ENCODE peak calls at places on chromosomes 6 and 20, in ten cellular contexts. M is uterus, D is AG04450, J is GM23248, X is IMR-90, B is OCI-LY7, P is hepatocyte, Y is thoracic aorta, R is lower lobe of right lung, O is endodermal cell. F is an unnamed sample. For H3K9me3, the result is how much of the 10 kb centered on the place peaks cover.

GRCh38 chr20:36460648-36461599 is 80.4 kb upstream of the MYL9 start:
- DNase-seq in X (peak), O (peak), R (peak), M (peak), J (peak), D (peak), Y (peak), P (peak), B (peak), F (peak)

GRCh38 chr6:63816979-63817436 is 181.4 kb downstream of the PHF3 start:
- DNase-seq in D (no peak), J (peak), Y (no peak), R (no peak), P (peak), M (no peak), B (peak), O (peak), X (peak), F (no peak)

GRCh38 chr6:150334790-150335783 is 33.7 kb upstream of the IYD start:
- DNase-seq in X (peak), P (peak), M (peak), R (no peak), B (peak), D (peak), Y (no peak), O (peak), J (peak), F (peak)

GRCh38 chr6:17965397-17965796 is 22.0 kb downstream of the KIF13A start:
- DNase-seq in B (no peak), M (no peak), D (no peak), Y (no peak), O (no peak), P (no peak), X (peak), R (no peak), J (peak), F (no peak)

GRCh38 chr6:2877960-2878359 is 25.1 kb downstream of the SERPINB9 start:
- DNase-seq in D (no peak), Y (no peak), J (no peak), R (no peak), X (no peak), B (no peak), M (no peak), O (peak), P (no peak), F (no peak)

GRCh38 chr20:57170343-57170742 is 96.1 kb downstream of the BMP7 start:
- DNase-seq in Y (no peak), O (no peak), D (no peak), J (no peak), P (no peak), R (no peak), X (no peak), B (no peak), M (no peak), F (no peak)

GRCh38 chr6:1554241-1554880 is 55.4 kb upstream of the FOXC1 start:
- DNase-seq in Y (no peak), X (no peak), O (no peak), R (no peak), J (peak), B (no peak), M (no peak), D (no peak), P (no peak), F (no peak)

GRCh38 chr6:41730531-41731436 is 4.6 kb downstream of the TFEB start:
- DNase-seq in Y (no peak), P (no peak), B (no peak), J (peak), O (no peak), D (no peak), M (no peak), X (no peak), R (peak), F (no peak)

GRCh38 chr20:37095108-37095608 is 639 bp downstream of the RBL1 start:
- DNase-seq in B (peak), P (peak), J (peak), O (no peak), D (no peak), X (no peak), Y (no peak), M (no peak), R (no peak), F (peak)

GRCh38 chr6:16286151-16286522 is 47.8 kb downstream of the GMPR start:
- DNase-seq in J (peak), X (peak), Y (no peak), P (peak), M (peak), B (peak), D (no peak), R (no peak), O (peak), F (peak)

GRCh38 chr6:11822346-11822745 is 43.7 kb upstream of the ADTRP start:
- DNase-seq in R (no peak), B (no peak), D (no peak), Y (no peak), O (no peak), X (no peak), M (no peak), P (no peak), J (no peak), F (no peak)

GRCh38 chr6:112253505-112253841 is 894 bp downstream of the LAMA4 start:
- DNase-seq in P (no peak), R (no peak), B (no peak), D (no peak), Y (no peak), X (no peak), J (peak), O (peak), M (no peak), F (no peak)

GRCh38 chr6:16038938-16039337 is 89.9 kb upstream of the MYLIP start:
- DNase-seq in X (no peak), B (no peak), Y (no peak), P (no peak), D (no peak), M (no peak), R (no peak), O (no peak), J (no peak), F (no peak)

GRCh38 chr20:12927489-12927888 is 81.3 kb upstream of the SPTLC3 start:
- DNase-seq in O (no peak), R (no peak), J (peak), P (no peak), B (no peak), M (no peak), X (peak), Y (no peak), D (no peak), F (no peak)

GRCh38 chr20:47502801-47503239 is 1.1 kb downstream of the NCOA3 start:
- DNase-seq in D (no peak), O (no peak), B (peak), X (peak), M (no peak), Y (no peak), R (no peak), P (peak), J (peak), F (no peak)

GRCh38 chr20:54276577-54277169 is 68.8 kb downstream of the PFDN4 start:
- DNase-seq in R (no peak), O (no peak), D (no peak), J (no peak), Y (no peak), M (no peak), P (no peak), X (no peak), B (no peak), F (no peak)

GRCh38 chr6:147390909-147391536 is 117.5 kb upstream of the SAMD5 start:
- DNase-seq in M (no peak), J (peak), P (peak), X (peak), Y (no peak), D (no peak), O (no peak), R (no peak), B (peak), F (no peak)

GRCh38 chr6:26207248-26207801 is 120.1 kb downstream of the HFE start:
- DNase-seq in R (no peak), Y (no peak), D (no peak), X (no peak), J (no peak), O (no peak), M (no peak), B (peak), P (no peak), F (no peak)

GRCh38 chr20:38387953-38388352 is 41.7 kb downstream of the LBP start:
- DNase-seq in R (no peak), Y (no peak), D (no peak), J (no peak), B (peak), O (no peak), M (no peak), X (no peak), P (no peak), F (no peak)

DNA sequence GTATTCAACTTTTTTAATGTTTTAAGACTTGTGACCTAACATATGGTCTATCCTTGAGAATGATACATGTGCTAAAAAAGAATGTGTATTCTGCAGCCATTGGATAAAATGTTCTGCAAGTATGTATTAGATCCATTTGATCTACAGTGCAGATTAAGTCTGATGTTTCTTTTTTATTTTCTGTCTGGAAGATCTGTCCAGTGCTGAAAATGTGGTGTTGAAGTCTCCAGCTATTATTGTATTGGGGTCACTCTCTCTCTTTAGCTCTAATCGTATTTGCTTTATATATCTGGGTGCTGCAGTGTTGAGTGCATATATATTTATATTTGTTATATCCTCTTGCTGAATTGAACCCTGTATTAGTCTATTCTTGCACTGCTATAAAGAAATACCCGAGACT is 44.2 kb upstream of the TRIM39 start:
- DNase-seq in Y (no peak), J (no peak), R (no peak), X (no peak), O (no peak), P (no peak), D (no peak), M (no peak), B (no peak), F (no peak)
- H3K9me3 ChIP-seq in Y (half or more), J (under half), R (half or more), X (under half), O (half or more), P (half or more), D (under half), M (under half), B (half or more), F (half or more)

DNA sequence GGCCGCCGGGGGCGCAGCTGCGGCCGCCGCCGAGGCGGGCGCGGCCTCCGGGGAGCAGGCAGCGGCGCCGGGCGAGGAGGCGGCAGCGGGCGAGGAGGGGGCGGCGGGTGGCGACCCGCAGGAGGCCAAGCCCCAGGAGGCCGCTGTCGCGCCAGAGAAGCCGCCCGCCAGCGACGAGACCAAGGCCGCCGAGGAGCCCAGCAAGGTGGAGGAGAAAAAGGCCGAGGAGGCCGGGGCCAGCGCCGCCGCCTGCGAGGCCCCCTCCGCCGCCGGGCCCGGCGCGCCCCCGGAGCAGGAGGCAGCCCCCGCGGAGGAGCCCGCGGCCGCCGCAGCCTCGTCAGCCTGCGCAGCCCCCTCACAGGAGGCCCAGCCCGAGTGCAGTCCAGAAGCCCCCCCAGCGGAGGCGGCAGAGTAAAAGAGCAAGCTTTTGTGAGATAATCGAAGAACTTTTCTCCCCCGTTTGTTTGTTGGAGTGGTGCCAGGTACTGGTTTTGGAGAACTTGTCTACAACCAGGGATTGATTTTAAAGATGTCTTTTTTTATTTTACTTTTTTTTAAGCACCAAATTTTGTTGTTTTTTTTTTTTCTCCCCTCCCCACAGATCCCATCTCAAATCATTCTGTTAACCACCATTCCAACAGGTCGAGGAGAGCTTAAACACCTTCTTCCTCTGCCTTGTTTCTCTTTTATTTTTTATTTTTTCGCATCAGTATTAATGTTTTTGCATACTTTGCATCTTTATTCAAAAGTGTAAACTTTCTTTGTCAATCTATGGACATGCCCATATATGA is 3.2 kb downstream of the MARCKS start:
- DNase-seq in X (peak), Y (no peak), P (peak), D (no peak), J (peak), R (no peak), M (peak), B (no peak), O (peak), F (no peak)
- H3K4me3 ChIP-seq in X (peak), Y (peak), P (no peak), D (peak), J (peak), R (peak), M (peak), B (no peak), O (peak), F (no peak)

DNA sequence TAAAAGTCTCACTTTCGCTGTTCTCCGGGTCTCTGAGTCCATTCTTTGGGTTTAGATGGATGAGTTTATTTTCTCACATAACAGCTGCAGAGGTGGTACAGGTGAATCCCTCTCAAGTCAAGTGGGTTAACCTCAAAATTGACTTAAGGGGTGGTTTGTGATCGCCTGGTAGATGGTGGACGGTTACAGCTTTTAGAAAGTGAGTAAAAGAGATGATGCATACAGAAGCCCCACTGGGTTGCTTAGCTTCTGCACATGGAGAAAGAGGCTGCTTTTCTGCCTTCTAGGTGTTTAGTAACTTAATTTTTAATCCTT is 146.7 kb downstream of the TRIM27 start:
- DNase-seq in P (no peak), O (no peak), R (no peak), D (no peak), B (no peak), X (no peak), J (no peak), Y (no peak), M (no peak), F (no peak)
- H3K9me3 ChIP-seq in P (under half), O (under half), R (under half), D (under half), B (under half), X (under half), J (under half), Y (under half), M (under half), F (under half)

GRCh38 chr6:79570802-79571367 is 33.7 kb upstream of the LCA5 start:
- DNase-seq in D (no peak), R (no peak), B (peak), M (no peak), P (peak), J (peak), Y (no peak), X (peak), O (no peak), F (no peak)
- H3K4me3 ChIP-seq in D (no peak), R (peak), B (no peak), M (no peak), P (no peak), J (peak), Y (peak), X (no peak), O (peak), F (no peak)

GRCh38 chr20:46483879-46484278 is 29.5 kb downstream of the ZNF334 start:
- DNase-seq in P (no peak), Y (no peak), B (no peak), J (no peak), X (no peak), R (no peak), O (no peak), D (no peak), M (no peak), F (no peak)
- H3K9me3 ChIP-seq in P (under half), Y (under half), B (under half), J (under half), X (under half), R (under half), O (under half), D (under half), M (under half), F (under half)

GRCh38 chr6:10531942-10532341 is 10.8 kb downstream of the GCNT2 start:
- DNase-seq in X (no peak), P (no peak), Y (no peak), B (peak), O (no peak), D (no peak), R (no peak), M (no peak), J (no peak), F (no peak)
- H3K4me3 ChIP-seq in X (no peak), P (no peak), Y (peak), B (peak), O (no peak), D (no peak), R (peak), M (no peak), J (no peak), F (no peak)

GRCh38 chr6:102197211-102197610 is 803.7 kb downstream of the GRIK2 start:
- DNase-seq in Y (no peak), X (no peak), R (no peak), P (no peak), M (no peak), B (peak), D (no peak), O (peak), J (no peak), F (no peak)

GRCh38 chr6:102195311-102195710 is 801.8 kb downstream of the GRIK2 start:
- DNase-seq in P (no peak), O (no peak), D (no peak), J (no peak), Y (no peak), B (no peak), M (no peak), R (no peak), X (no peak), F (no peak)
- H3K9me3 ChIP-seq in P (under half), O (under half), D (under half), J (under half), Y (under half), B (under half), M (under half), R (under half), X (under half), F (under half)

F was measured in NT2/D1.